ENCODE peak calls at places on chromosomes 2 and 18, in seven cellular contexts. S is HFF-Myc; P is NCI-H2029 treated with DMSO at 0.1 percent for 48 hours; K is anterior cingulate cortex; I is stimulated activated CD8-positive, alpha-beta memory T cell treated with anti-CD3 and anti-CD28 coated beads, Interleukin-15, amount 100 ng/mL, for 48 hours; A is adrenal gland; H is adipocyte. W is an unnamed sample.

GRCh38 chr18:79899609-79900435 is 51.6 kb downstream of the SLC66A2 start:
- DNase-seq in S (no peak), P (no peak), K (no peak), I (no peak), A (no peak), H (no peak), W (no peak)

GRCh38 chr18:14999085-14999975 is 251.4 kb downstream of the ANKRD30B start:
- DNase-seq in S (no peak), P (no peak), K (no peak), I (no peak), A (no peak), H (no peak), W (no peak)

GRCh38 chr2:232988444-232988843 is 24.6 kb downstream of the NGEF start:
- DNase-seq in S (peak), P (no peak), K (no peak), I (no peak), A (peak), H (peak), W (peak)

GRCh38 chr2:139550341-139550740 is 770.2 kb upstream of the NXPH2 start:
- DNase-seq in S (no peak), P (no peak), K (no peak), I (no peak), A (no peak), H (no peak), W (no peak)

GRCh38 chr2:142557391-142557790 is 320.1 kb upstream of the KYNU start:
- DNase-seq in S (no peak), P (no peak), K (no peak), I (no peak), A (no peak), H (peak), W (no peak)

GRCh38 chr2:9675369-9676351 is 44.9 kb upstream of the YWHAQ start:
- DNase-seq in S (peak), P (no peak), K (no peak), I (no peak), A (no peak), H (peak), W (peak)

GRCh38 chr2:36596397-36596796 is 1.6 kb downstream of the FEZ2 start:
- DNase-seq in S (no peak), P (no peak), K (no peak), I (no peak), A (no peak), H (no peak), W (no peak)

GRCh38 chr2:221304916-221305315 is 267.2 kb downstream of the EPHA4 start:
- DNase-seq in S (no peak), P (no peak), K (no peak), I (no peak), A (no peak), H (no peak), W (no peak)

GRCh38 chr2:43171789-43172188 is 54.6 kb downstream of the ZFP36L2 start:
- DNase-seq in S (peak), P (no peak), K (no peak), I (no peak), A (peak), H (peak), W (no peak)

GRCh38 chr2:144240656-144241339 is 279.1 kb downstream of the ZEB2 start:
- DNase-seq in S (no peak), P (no peak), K (no peak), I (no peak), A (no peak), H (no peak), W (no peak)

GRCh38 chr2:96540136-96540535 is 3.6 kb downstream of the ARID5A start:
- DNase-seq in S (no peak), P (no peak), K (no peak), I (no peak), A (no peak), H (peak), W (no peak)

GRCh38 chr2:146246017-146246733 is 1598.7 kb upstream of the ACVR2A start:
- DNase-seq in S (no peak), P (no peak), K (no peak), I (no peak), A (no peak), H (peak), W (no peak)

GRCh38 chr2:110645616-110646015 is 32.2 kb downstream of the BUB1 start:
- DNase-seq in S (no peak), P (no peak), K (no peak), I (no peak), A (no peak), H (no peak), W (no peak)

GRCh38 chr2:27134781-27135470 is 490 bp upstream of the PREB start:
- DNase-seq in S (no peak), P (no peak), K (no peak), I (no peak), A (no peak), H (no peak), W (no peak)

GRCh38 chr2:9797086-9797485 is 46.2 kb upstream of the TAF1B start:
- DNase-seq in S (no peak), P (no peak), K (no peak), I (no peak), A (no peak), H (no peak), W (no peak)

GRCh38 chr2:141611981-141612380 is 518.8 kb downstream of the LRP1B start:
- DNase-seq in S (no peak), P (no peak), K (no peak), I (no peak), A (no peak), H (no peak), W (peak)

GRCh38 chr18:72819050-72819449 is 48.7 kb downstream of the NETO1 start:
- DNase-seq in S (no peak), P (no peak), K (no peak), I (no peak), A (no peak), H (no peak), W (no peak)

GRCh38 chr2:230660294-230661060 is 52.2 kb upstream of the CAB39 start:
- DNase-seq in S (no peak), P (no peak), K (no peak), I (no peak), A (peak), H (peak), W (no peak)

GRCh38 chr2:42227491-42227890 is 58.3 kb downstream of the EML4 start:
- DNase-seq in S (no peak), P (no peak), K (no peak), I (no peak), A (no peak), H (no peak), W (no peak)

GRCh38 chr2:236712304-236712703 is 142.7 kb downstream of the ACKR3 start:
- DNase-seq in S (peak), P (no peak), K (no peak), I (no peak), A (no peak), H (peak), W (no peak)

GRCh38 chr2:217947341-217948316 is 55.2 kb downstream of the TNS1 start:
- DNase-seq in S (no peak), P (no peak), K (peak), I (no peak), A (no peak), H (no peak), W (no peak)

GRCh38 chr2:224640694-224641093 is 55.5 kb upstream of the CUL3 start:
- DNase-seq in S (no peak), P (no peak), K (no peak), I (no peak), A (no peak), H (no peak), W (no peak)

GRCh38 chr2:223488814-223489213 is 113.3 kb downstream of the SCG2 start:
- DNase-seq in S (no peak), P (no peak), K (peak), I (no peak), A (no peak), H (peak), W (no peak)

GRCh38 chr2:135701442-135701841 is 40.2 kb upstream of the UBXN4 start:
- DNase-seq in S (no peak), P (no peak), K (no peak), I (no peak), A (no peak), H (peak), W (no peak)

GRCh38 chr2:121367246-121367900 is 82.4 kb upstream of the TFCP2L1 start:
- DNase-seq in S (no peak), P (no peak), K (no peak), I (no peak), A (peak), H (no peak), W (no peak)

GRCh38 chr18:74196220-74197119 is 48.1 kb downstream of the TIMM21 start:
- DNase-seq in S (peak), P (peak), K (peak), I (peak), A (no peak), H (peak), W (peak)

GRCh38 chr2:69003731-69004130 is 9.2 kb upstream of the ANTXR1 start:
- DNase-seq in S (no peak), P (no peak), K (no peak), I (no peak), A (no peak), H (no peak), W (no peak)

GRCh38 chr2:109298851-109299250 is 169.8 kb downstream of the SH3RF3 start:
- DNase-seq in S (no peak), P (no peak), K (no peak), I (no peak), A (no peak), H (no peak), W (no peak)